ENCODE peak calls at places on chromosomes 3 and 15, in six cellular contexts. B is neuronal stem cell, J is H9, O is IMR-90, V is mesendoderm, A is H1. K is an unnamed sample.

GRCh38 chr3:127961963-127962362 is 46.9 kb downstream of the KBTBD12 start:
- DNase-seq in B (no peak), J (no peak), O (peak), V (peak), A (no peak), K (peak)

GRCh38 chr3:151206196-151206595 is 3.2 kb upstream of the GPR171 start:
- DNase-seq in B (no peak), J (no peak), O (no peak), V (no peak), A (no peak), K (no peak)

GRCh38 chr15:100572362-100572983 is 29.5 kb downstream of the LINS1 start:
- DNase-seq in B (no peak), J (no peak), O (peak), V (no peak), A (no peak), K (peak)

GRCh38 chr15:40844543-40844981 is 714 bp downstream of the SPINT1 start:
- DNase-seq in B (no peak), J (no peak), O (no peak), V (peak), A (no peak), K (peak)

GRCh38 chr15:57327985-57328471 is 48.3 kb upstream of the CGNL1 start:
- DNase-seq in B (no peak), J (no peak), O (peak), V (peak), A (no peak), K (peak)

GRCh38 chr15:60590935-60591490 is 112.1 kb upstream of the ICE2 start:
- DNase-seq in B (peak), J (peak), O (peak), V (peak), A (no peak), K (peak)

GRCh38 chr3:57743511-57743910 is 12.6 kb upstream of the SLMAP start:
- DNase-seq in B (no peak), J (no peak), O (peak), V (no peak), A (no peak), K (no peak)

GRCh38 chr3:197552198-197552597 is 3.6 kb downstream of the BDH1 start:
- DNase-seq in B (no peak), J (no peak), O (no peak), V (no peak), A (no peak), K (no peak)

GRCh38 chr3:152026033-152026556 is 152.7 kb downstream of the SUCNR1 start:
- DNase-seq in B (no peak), J (no peak), O (peak), V (no peak), A (no peak), K (peak)

GRCh38 chr3:63870606-63871005 is 6.9 kb downstream of the ATXN7 start:
- DNase-seq in B (no peak), J (no peak), O (no peak), V (no peak), A (no peak), K (no peak)
- H3K18ac ChIP-seq in B (no peak), J (no peak), O (no peak), V (no peak), A (no peak), K (no peak)

GRCh38 chr15:67579967-67580366 is 37.5 kb downstream of the MAP2K5 start:
- DNase-seq in B (no peak), J (no peak), O (no peak), V (no peak), A (no peak), K (no peak)

GRCh38 chr15:67573194-67573593 is 30.7 kb downstream of the MAP2K5 start:
- DNase-seq in B (no peak), J (no peak), O (no peak), V (no peak), A (no peak), K (no peak)

GRCh38 chr15:67579164-67579563 is 36.7 kb downstream of the MAP2K5 start:
- DNase-seq in B (no peak), J (no peak), O (no peak), V (no peak), A (no peak), K (no peak)

GRCh38 chr15:67574981-67575632 is 32.6 kb downstream of the MAP2K5 start:
- DNase-seq in B (peak), J (no peak), O (no peak), V (no peak), A (no peak), K (no peak)

GRCh38 chr15:67578020-67578600 is 35.6 kb downstream of the MAP2K5 start:
- DNase-seq in B (no peak), J (no peak), O (peak), V (no peak), A (no peak), K (no peak)
- H3K23ac ChIP-seq in B (no peak), J (no peak), O (no peak), V (no peak), A (no peak), K (no peak)

DNA sequence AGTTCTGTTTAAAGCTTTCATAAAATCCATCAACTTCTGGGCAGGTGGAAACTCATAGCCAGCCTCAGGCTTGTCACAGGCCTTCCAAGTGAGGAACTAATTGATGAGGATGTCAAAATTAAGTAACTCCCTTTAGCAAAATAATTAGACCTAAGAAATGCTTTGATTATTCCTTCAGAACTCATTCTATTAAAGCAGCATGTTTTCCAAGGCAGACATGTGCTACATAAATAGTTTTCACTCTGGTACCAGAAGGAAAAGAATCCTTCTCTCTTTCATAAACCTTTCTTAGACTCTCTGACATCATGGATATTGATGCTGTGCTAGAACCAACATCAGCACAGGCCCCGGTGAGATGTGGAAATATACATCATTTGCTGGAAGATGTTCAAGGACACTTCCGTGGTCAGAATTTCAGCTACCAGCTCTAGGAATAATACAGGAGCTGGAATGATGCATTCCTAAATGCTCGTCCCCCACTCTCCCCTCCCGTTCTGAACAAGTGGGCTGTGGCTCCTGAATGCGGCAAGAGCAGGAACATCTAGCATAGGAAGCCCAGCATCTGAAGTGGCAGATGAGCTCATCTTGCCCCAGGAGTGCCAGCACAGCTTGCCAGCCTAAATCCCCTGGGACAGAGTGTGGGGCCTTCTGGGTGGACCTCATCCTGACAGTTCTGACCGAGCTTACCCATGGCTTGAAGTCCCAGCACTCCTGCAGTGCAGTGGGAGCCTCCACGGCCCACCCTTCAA is 82.4 kb downstream of the WWTR1 start:
- DNase-seq in B (no peak), J (no peak), O (peak), V (peak), A (no peak), K (peak)
- H3K18ac ChIP-seq in B (peak), J (no peak), O (peak), V (peak), A (peak), K (peak)

GRCh38 chr3:188165596-188165995 is 11.6 kb downstream of the LPP start:
- DNase-seq in B (no peak), J (no peak), O (peak), V (no peak), A (no peak), K (no peak)
- H3K23ac ChIP-seq in B (no peak), J (no peak), O (no peak), V (no peak), A (no peak), K (no peak)

DNA sequence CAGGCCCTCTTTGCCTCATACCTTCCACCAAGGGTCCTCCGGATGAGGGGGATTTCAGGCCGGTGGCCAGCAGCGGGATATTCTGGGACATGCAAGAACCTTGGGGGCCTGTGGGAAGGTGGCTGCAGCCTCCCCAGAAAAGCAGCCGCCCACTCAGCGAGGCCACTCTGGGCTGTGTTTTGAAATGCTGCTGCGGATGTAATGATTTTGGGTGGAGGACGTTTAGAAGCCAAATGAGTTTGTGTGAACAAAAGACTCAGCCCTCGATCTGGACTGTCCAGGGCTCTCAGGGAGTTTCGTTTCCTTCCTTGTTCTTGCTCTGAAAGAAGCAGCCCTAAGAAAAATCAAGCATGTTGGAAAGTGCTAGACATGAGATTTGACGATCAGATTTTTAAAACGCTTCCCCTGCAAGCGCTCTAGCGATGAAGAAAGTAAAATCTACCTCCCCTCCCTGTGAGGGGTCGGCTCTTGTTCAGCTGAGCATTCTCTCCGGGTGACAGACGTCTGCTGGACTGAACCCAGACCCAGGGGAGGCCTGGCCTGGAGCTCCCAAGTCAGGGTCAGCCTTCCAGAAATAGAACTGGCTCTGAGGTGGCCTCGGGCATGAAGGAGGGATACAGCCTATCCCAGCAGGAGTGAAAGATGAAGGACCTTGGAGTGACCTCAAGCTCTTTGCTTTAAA is 12.9 kb downstream of the HEG1 start:
- DNase-seq in B (no peak), J (no peak), O (peak), V (no peak), A (no peak), K (peak)
- H3K18ac ChIP-seq in B (peak), J (no peak), O (peak), V (peak), A (peak), K (peak)

GRCh38 chr3:113212155-113212844 is 943 bp downstream of the BOC start:
- DNase-seq in B (no peak), J (no peak), O (no peak), V (peak), A (no peak), K (peak)
- H3K23ac ChIP-seq in B (peak), J (no peak), O (peak), V (no peak), A (no peak), K (peak)